ENCODE peak calls at places on chromosome 6, in eight cellular contexts. H is HT1080, T is C1 segment of cervical spinal cord, J is RPMI8226, X is cortex of kidney, P is DMS79, N is iPS DF 19.7, B is HCT116. Y is an unnamed sample.

GRCh38 chr6:85449818-85450577 is at the start of gene NT5E:
- DNase-seq in N (no peak), P (no peak), J (peak; percentile 61), X (peak; percentile 41), T (peak; percentile 73), H (no peak), B (no peak), Y (no peak)

GRCh38 chr6:47090881-47091280 is 48.7 kb upstream of the ADGRF1 start:
- DNase-seq in B (no peak), T (no peak), J (no peak), P (no peak), N (no peak), H (no peak), X (no peak), Y (no peak)

GRCh38 chr6:16619777-16620176 is 141.5 kb downstream of the ATXN1 start:
- DNase-seq in J (no peak), X (no peak), P (no peak), T (no peak), H (no peak), N (no peak), B (no peak), Y (no peak)

GRCh38 chr6:132813173-132813856 is 1.1 kb upstream of the RPS12 start:
- DNase-seq in H (no peak), J (peak; percentile 66), T (peak; percentile 58), B (no peak), X (no peak), P (no peak), N (no peak), Y (no peak)

GRCh38 chr6:129498556-129498940 is 211.4 kb downstream of the ARHGAP18 start:
- DNase-seq in J (no peak), N (no peak), X (no peak), P (no peak), T (no peak), H (no peak), B (no peak), Y (no peak)

GRCh38 chr6:169824848-169825557 is 73.6 kb downstream of the ERMARD start:
- DNase-seq in N (no peak), J (peak; percentile 53), T (no peak), X (no peak), B (no peak), H (no peak), P (no peak), Y (no peak)

GRCh38 chr6:108157234-108157971 is 8.4 kb upstream of the NR2E1 start:
- DNase-seq in B (no peak), T (no peak), J (no peak), P (no peak), N (no peak), X (no peak), H (no peak), Y (no peak)

GRCh38 chr6:113361014-113361645 is 496.0 kb upstream of the MARCKS start:
- DNase-seq in N (no peak), H (peak; percentile 94), P (no peak), J (no peak), B (peak; percentile 66), T (no peak), X (no peak), Y (no peak)

GRCh38 chr6:8192067-8192466 is 89.7 kb upstream of the EEF1E1 start:
- DNase-seq in B (no peak), T (no peak), P (no peak), N (no peak), X (no peak), J (no peak), H (no peak), Y (no peak)

GRCh38 chr6:156950084-156950483 is 172.9 kb downstream of the ARID1B start:
- DNase-seq in B (no peak), H (no peak), J (no peak), T (no peak), P (no peak), X (no peak), N (no peak), Y (no peak)

GRCh38 chr6:67706388-67706787 is 928.7 kb upstream of the ADGRB3 start:
- DNase-seq in N (no peak), T (no peak), X (no peak), J (no peak), P (no peak), H (no peak), B (no peak), Y (no peak)

GRCh38 chr6:170471458-170471857 is 81.6 kb downstream of the PSMB1 start:
- DNase-seq in P (no peak), X (no peak), H (no peak), T (no peak), N (no peak), B (no peak), J (no peak), Y (no peak)